ENCODE peak calls at places on chromosomes 16 and 17, in four cellular contexts. E is astrocyte, T is GM12878, V is A549. X is an unnamed sample.

GRCh38 chr17:72456026-72456569 is 335.3 kb downstream of the SOX9 start:
- DNase-seq in V (peak; percentile 89), T (no peak), E (peak; percentile 79), X (peak; percentile 82)

GRCh38 chr16:51383909-51384308 is 232.8 kb upstream of the SALL1 start:
- DNase-seq in V (no peak), T (no peak), E (no peak), X (no peak)

GRCh38 chr17:72439893-72440502 is 319.2 kb downstream of the SOX9 start:
- DNase-seq in T (no peak), E (no peak), V (no peak), X (no peak)

GRCh38 chr17:61073799-61074513 is 325.7 kb upstream of the TBX2 start:
- DNase-seq in T (no peak), E (no peak), V (no peak), X (no peak)

GRCh38 chr17:72826602-72827001 is 265.9 kb downstream of the SLC39A11 start:
- DNase-seq in T (no peak), E (peak; percentile 47), V (peak; percentile 35), X (peak; percentile 63)

GRCh38 chr16:65702707-65703402 is 581.0 kb upstream of the CDH11 start:
- DNase-seq in T (no peak), V (no peak), E (peak; percentile 67), X (no peak)

GRCh38 chr16:2779151-2779920 is 2.3 kb upstream of the ELOB start:
- DNase-seq in E (no peak), V (no peak), T (no peak), X (no peak)

GRCh38 chr16:77780378-77780837 is 8.0 kb upstream of the VAT1L start:
- DNase-seq in E (peak; percentile 99), T (no peak), V (peak; percentile 27), X (peak; percentile 23)

GRCh38 chr17:72392056-72393010 is 271.5 kb downstream of the SOX9 start:
- DNase-seq in E (peak; percentile 75), T (peak; percentile 68), V (no peak), X (peak; percentile 86)

GRCh38 chr16:89954462-89954861 is 5.9 kb downstream of the DEF8 start:
- DNase-seq in E (no peak), T (no peak), V (no peak), X (no peak)

GRCh38 chr17:6701719-6702118 is 11.4 kb downstream of the SLC13A5 start:
- DNase-seq in V (peak; percentile 72), T (no peak), E (no peak), X (peak; percentile 48)

GRCh38 chr16:72924487-72924886 is 123.4 kb downstream of the ZFHX3 start:
- DNase-seq in T (no peak), V (no peak), E (no peak), X (no peak)

GRCh38 chr17:15291674-15292361 is 26.7 kb upstream of the PMP22 start:
- DNase-seq in V (no peak), E (peak; percentile 85), T (no peak), X (peak; percentile 70)

GRCh38 chr17:35889818-35890773 is 9.9 kb upstream of the CCL5 start:
- DNase-seq in V (no peak), T (no peak), E (peak; percentile 56), X (no peak)

GRCh38 chr16:1687427-1688316 is 9.6 kb downstream of the JPT2 start:
- DNase-seq in V (no peak), E (no peak), T (no peak), X (peak; percentile 52)

GRCh38 chr17:65057520-65058075 is 1.1 kb upstream of the GNA13 start:
- DNase-seq in E (no peak), V (no peak), T (no peak), X (no peak)

GRCh38 chr16:23524886-23525285 is 14.6 kb upstream of the GGA2 start:
- DNase-seq in E (no peak), T (no peak), V (no peak), X (no peak)

GRCh38 chr16:6937641-6938040 is 395.0 kb upstream of the RBFOX1 start:
- DNase-seq in E (no peak), T (no peak), V (no peak), X (no peak)

GRCh38 chr17:72134560-72135399 is 14.0 kb downstream of the SOX9 start:
- DNase-seq in E (peak; percentile 89), V (no peak), T (no peak), X (peak; percentile 59)

GRCh38 chr17:51731941-51732722 is 426.4 kb downstream of the CA10 start:
- DNase-seq in T (no peak), V (no peak), E (no peak), X (no peak)

GRCh38 chr16:87101903-87102302 is 215.3 kb downstream of the C16orf95 start:
- DNase-seq in V (no peak), T (no peak), E (peak; percentile 69), X (peak; percentile 79)

GRCh38 chr17:17785407-17785806 is 51.4 kb downstream of the SREBF1 start:
- DNase-seq in V (no peak), T (no peak), E (no peak), X (no peak)

GRCh38 chr16:87702325-87702811 is 63.4 kb downstream of the KLHDC4 start:
- DNase-seq in T (peak; percentile 33), E (no peak), V (peak; percentile 71), X (no peak)

GRCh38 chr17:8711291-8711690 is 33.3 kb downstream of the CCDC42 start:
- DNase-seq in E (no peak), T (no peak), V (no peak), X (no peak)

GRCh38 chr17:61284746-61285145 is 114.9 kb upstream of the TBX2 start:
- DNase-seq in E (no peak), T (no peak), V (no peak), X (no peak)

GRCh38 chr17:81427446-81428120 is 32.3 kb downstream of the BAHCC1 start:
- DNase-seq in V (no peak), E (no peak), T (no peak), X (no peak)

GRCh38 chr16:53812914-53813313 is 109.0 kb downstream of the FTO start:
- DNase-seq in V (no peak), E (no peak), T (no peak), X (no peak)

GRCh38 chr16:54933281-54934150 is 2.9 kb downstream of the IRX5 start:
- DNase-seq in T (no peak), V (no peak), E (peak; percentile 22), X (no peak)

GRCh38 chr16:21685034-21685455 is 21.3 kb downstream of the OTOA start:
- DNase-seq in T (no peak), V (no peak), E (no peak), X (no peak)

GRCh38 chr16:23694707-23695373 is 16.2 kb downstream of the PLK1 start:
- DNase-seq in V (no peak), E (peak; percentile 57), T (no peak), X (no peak)

GRCh38 chr16:46972971-46973456 is 460 bp downstream of the DNAJA2 start:
- DNase-seq in V (no peak), T (no peak), E (no peak), X (peak; percentile 16)

GRCh38 chr17:42518046-42518754 is 17.8 kb upstream of the NAGLU start:
- DNase-seq in E (peak; percentile 96), T (no peak), V (peak; percentile 94), X (peak; percentile 89)

GRCh38 chr16:68894714-68895113 is 51.4 kb downstream of the TANGO6 start:
- DNase-seq in V (no peak), T (no peak), E (no peak), X (no peak)

GRCh38 chr17:6471531-6472465 is 27.5 kb downstream of the PIMREG start:
- DNase-seq in T (no peak), E (peak; percentile 51), V (peak; percentile 62), X (peak; percentile 63)

GRCh38 chr17:48052956-48053757 is 5.0 kb downstream of the NFE2L1 start:
- DNase-seq in T (no peak), V (no peak), E (no peak), X (no peak)
- H3K4me2 ChIP-seq in T (peak overlapping the region; percentile 78), V (peak overlapping the region; percentile 94), E (peak overlapping the region; percentile 90), X (peak overlapping the region; percentile 55)

DNA sequence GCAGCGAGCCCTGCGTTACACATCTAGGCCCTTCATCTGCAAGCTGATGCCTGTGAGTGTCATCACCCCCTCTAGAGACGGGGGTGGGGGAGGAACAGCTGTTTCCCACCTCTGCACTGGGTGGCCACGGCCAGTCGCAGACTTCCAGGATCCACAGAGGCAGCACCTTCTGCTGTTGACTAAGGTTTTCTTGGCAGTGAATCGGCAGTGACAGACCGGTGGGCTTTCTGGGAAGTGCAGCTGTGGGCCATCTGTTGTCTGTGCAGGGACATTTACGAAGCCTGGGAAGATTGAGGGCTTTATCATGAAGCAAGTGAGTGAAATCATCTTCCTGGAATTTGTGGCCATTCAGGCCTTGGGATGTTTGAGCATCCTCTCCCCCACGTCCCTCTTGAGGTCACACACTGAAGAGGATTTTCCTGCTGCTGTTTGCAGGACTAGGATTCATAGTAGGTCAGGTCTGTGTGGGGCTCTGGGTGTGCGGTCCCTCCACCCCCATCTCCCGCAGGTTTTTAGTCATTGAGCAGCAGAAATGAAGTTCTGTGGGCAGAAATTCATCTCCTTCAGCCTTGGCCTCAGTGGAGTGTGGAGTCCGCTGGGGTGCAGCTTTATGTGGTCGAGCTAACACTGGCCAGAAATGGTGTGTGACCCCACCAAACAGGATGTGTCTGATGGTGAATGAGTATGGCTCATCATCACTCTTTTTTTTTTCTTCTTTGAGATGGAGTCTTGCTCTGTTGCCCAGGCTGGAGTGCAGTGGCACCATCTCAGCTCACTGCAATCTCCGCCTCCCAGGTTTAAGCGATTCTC is 12.0 kb downstream of the PGS1 start:
- DNase-seq in V (peak; percentile 59), E (peak; percentile 99), T (no peak), X (peak; percentile 66)
- H3K4me1 ChIP-seq in V (peaks cover 36% of the 10 kb centered on the region), E (peaks cover 56% of the 10 kb centered on the region), T (peaks cover 64% of the 10 kb centered on the region), X (peaks cover 31% of the 10 kb centered on the region)

GRCh38 chr16:74485916-74486315 is 64.6 kb upstream of the CLEC18B start:
- DNase-seq in E (no peak), T (no peak), V (no peak), X (peak; percentile 66)
- H3K4me2 ChIP-seq in E (no peak overlapping the region), T (no peak overlapping the region), V (no peak overlapping the region), X (no peak overlapping the region)

GRCh38 chr16:49342336-49343265 is 31.0 kb upstream of the C16orf78 start:
- DNase-seq in E (no peak), T (no peak), V (no peak), X (no peak)
- H3K4me1 ChIP-seq in E (no peaks in the 10 kb centered on the region), T (no peaks in the 10 kb centered on the region), V (no peaks in the 10 kb centered on the region), X (no peaks in the 10 kb centered on the region)

GRCh38 chr17:45381001-45381400 is 51.7 kb downstream of the ARHGAP27 start:
- DNase-seq in T (no peak), E (no peak), V (no peak), X (no peak)

GRCh38 chr17:45384047-45384799 is 48.4 kb downstream of the ARHGAP27 start:
- DNase-seq in T (no peak), E (no peak), V (no peak), X (peak; percentile 35)

GRCh38 chr17:45384800-45385262 is 47.8 kb downstream of the ARHGAP27 start:
- DNase-seq in V (no peak), T (no peak), E (no peak), X (no peak)

GRCh38 chr17:45382226-45382625 is 50.4 kb downstream of the ARHGAP27 start:
- DNase-seq in T (no peak), E (no peak), V (no peak), X (no peak)

GRCh38 chr17:45382982-45383381 is 49.7 kb downstream of the ARHGAP27 start:
- DNase-seq in T (no peak), V (no peak), E (no peak), X (no peak)
- H3K4me2 ChIP-seq in T (no peak overlapping the region), V (no peak overlapping the region), E (no peak overlapping the region), X (no peak overlapping the region)

GRCh38 chr16:14004719-14005315 is 66.3 kb upstream of the MRTFB start:
- DNase-seq in E (no peak), T (no peak), V (no peak), X (no peak)
- H3K4me1 ChIP-seq in E (peaks cover 8% of the 10 kb centered on the region), T (peaks cover 21% of the 10 kb centered on the region), V (peaks cover 14% of the 10 kb centered on the region), X (no peaks in the 10 kb centered on the region)

GRCh38 chr17:40307691-40308289 is 1.2 kb upstream of the RARA start:
- DNase-seq in V (no peak), T (no peak), E (no peak), X (no peak)
- H3K4me2 ChIP-seq in V (peak overlapping the region; percentile 99), T (no peak overlapping the region), E (peak overlapping the region; percentile 51), X (no peak overlapping the region)

GRCh38 chr16:29226782-29227181 is 179.7 kb downstream of the NPIPB11 start:
- DNase-seq in T (no peak), V (no peak), E (no peak), X (no peak)
- H3K4me1 ChIP-seq in T (no peaks in the 10 kb centered on the region), V (peaks cover 3% of the 10 kb centered on the region), E (peaks cover 13% of the 10 kb centered on the region), X (no peaks in the 10 kb centered on the region)